ENCODE peak calls at places on chromosomes 7 and 10, in six cellular contexts. One of them, this sample, is unnamed.

GRCh38 chr10:132711618-132712051 is 74.3 kb downstream of the NKX6-2 start:
- DNase-seq in brain microvascular endothelial cell: no peak
- DNase-seq in CD8-positive, alpha-beta memory T cell: no peak
- DNase-seq in NCI-H524: no peak
- DNase-seq in RPMI7951: no peak
- DNase-seq in activated CD4-positive, alpha-beta T cell treated with anti-CD3 and anti-CD28 coated beads, Interleukin-2, amount 50 U/mL, for 1 hour: no peak
- DNase-seq in this sample: no peak

GRCh38 chr7:135620980-135621850 is 41.1 kb upstream of the STMP1 start:
- DNase-seq in brain microvascular endothelial cell: peak; percentile 89
- DNase-seq in RPMI7951: peak; percentile 79
- DNase-seq in CD8-positive, alpha-beta memory T cell: no peak
- DNase-seq in activated CD4-positive, alpha-beta T cell treated with anti-CD3 and anti-CD28 coated beads, Interleukin-2, amount 50 U/mL, for 1 hour: peak; percentile 2
- DNase-seq in NCI-H524: peak; percentile 59
- DNase-seq in this sample: peak; percentile 43

GRCh38 chr10:7186387-7187032 is 224.3 kb downstream of the SFMBT2 start:
- DNase-seq in RPMI7951: no peak
- DNase-seq in brain microvascular endothelial cell: no peak
- DNase-seq in CD8-positive, alpha-beta memory T cell: no peak
- DNase-seq in NCI-H524: no peak
- DNase-seq in activated CD4-positive, alpha-beta T cell treated with anti-CD3 and anti-CD28 coated beads, Interleukin-2, amount 50 U/mL, for 1 hour: no peak
- DNase-seq in this sample: no peak

GRCh38 chr7:98922392-98923107 is 44.2 kb downstream of the TRRAP start:
- DNase-seq in activated CD4-positive, alpha-beta T cell treated with anti-CD3 and anti-CD28 coated beads, Interleukin-2, amount 50 U/mL, for 1 hour: no peak
- DNase-seq in RPMI7951: no peak
- DNase-seq in NCI-H524: no peak
- DNase-seq in CD8-positive, alpha-beta memory T cell: no peak
- DNase-seq in brain microvascular endothelial cell: peak; percentile 57
- DNase-seq in this sample: no peak

GRCh38 chr7:19560111-19560883 is 148.5 kb downstream of the POLR1F start:
- DNase-seq in RPMI7951: peak; percentile 92
- DNase-seq in brain microvascular endothelial cell: peak; percentile 77
- DNase-seq in CD8-positive, alpha-beta memory T cell: no peak
- DNase-seq in NCI-H524: peak; percentile 9
- DNase-seq in activated CD4-positive, alpha-beta T cell treated with anti-CD3 and anti-CD28 coated beads, Interleukin-2, amount 50 U/mL, for 1 hour: no peak
- DNase-seq in this sample: no peak

GRCh38 chr7:80098795-80099194 is 35.8 kb upstream of the GNAI1 start:
- DNase-seq in CD8-positive, alpha-beta memory T cell: no peak
- DNase-seq in RPMI7951: no peak
- DNase-seq in brain microvascular endothelial cell: no peak
- DNase-seq in activated CD4-positive, alpha-beta T cell treated with anti-CD3 and anti-CD28 coated beads, Interleukin-2, amount 50 U/mL, for 1 hour: no peak
- DNase-seq in NCI-H524: no peak
- DNase-seq in this sample: no peak

GRCh38 chr7:154867068-154867467 is 135.9 kb downstream of the PAXIP1 start:
- DNase-seq in brain microvascular endothelial cell: no peak
- DNase-seq in activated CD4-positive, alpha-beta T cell treated with anti-CD3 and anti-CD28 coated beads, Interleukin-2, amount 50 U/mL, for 1 hour: no peak
- DNase-seq in RPMI7951: no peak
- DNase-seq in CD8-positive, alpha-beta memory T cell: no peak
- DNase-seq in NCI-H524: no peak
- DNase-seq in this sample: no peak

GRCh38 chr10:131874991-131875451 is 25.8 kb upstream of the PPP2R2D start:
- DNase-seq in activated CD4-positive, alpha-beta T cell treated with anti-CD3 and anti-CD28 coated beads, Interleukin-2, amount 50 U/mL, for 1 hour: peak; percentile 47
- DNase-seq in CD8-positive, alpha-beta memory T cell: peak; percentile 11
- DNase-seq in RPMI7951: peak; percentile 52
- DNase-seq in NCI-H524: peak; percentile 73
- DNase-seq in brain microvascular endothelial cell: peak; percentile 78
- DNase-seq in this sample: peak; percentile 69

GRCh38 chr10:132929953-132930640 is 12.3 kb downstream of the CFAP46 start:
- DNase-seq in NCI-H524: no peak
- DNase-seq in activated CD4-positive, alpha-beta T cell treated with anti-CD3 and anti-CD28 coated beads, Interleukin-2, amount 50 U/mL, for 1 hour: no peak
- DNase-seq in CD8-positive, alpha-beta memory T cell: no peak
- DNase-seq in brain microvascular endothelial cell: no peak
- DNase-seq in RPMI7951: no peak
- DNase-seq in this sample: no peak

GRCh38 chr7:15326044-15326644 is 235.7 kb downstream of the AGMO start:
- DNase-seq in brain microvascular endothelial cell: peak; percentile 9
- DNase-seq in CD8-positive, alpha-beta memory T cell: no peak
- DNase-seq in NCI-H524: peak; percentile 37
- DNase-seq in RPMI7951: peak; percentile 6
- DNase-seq in activated CD4-positive, alpha-beta T cell treated with anti-CD3 and anti-CD28 coated beads, Interleukin-2, amount 50 U/mL, for 1 hour: no peak
- DNase-seq in this sample: no peak

GRCh38 chr10:97475936-97476594 is 22.2 kb downstream of the MMS19 start:
- DNase-seq in brain microvascular endothelial cell: peak; percentile 40
- DNase-seq in NCI-H524: no peak
- DNase-seq in CD8-positive, alpha-beta memory T cell: no peak
- DNase-seq in activated CD4-positive, alpha-beta T cell treated with anti-CD3 and anti-CD28 coated beads, Interleukin-2, amount 50 U/mL, for 1 hour: no peak
- DNase-seq in RPMI7951: no peak
- DNase-seq in this sample: no peak

GRCh38 chr7:22989646-22990587 is 24.0 kb downstream of the HYCC1 start:
- DNase-seq in RPMI7951: no peak
- DNase-seq in NCI-H524: no peak
- DNase-seq in brain microvascular endothelial cell: no peak
- DNase-seq in activated CD4-positive, alpha-beta T cell treated with anti-CD3 and anti-CD28 coated beads, Interleukin-2, amount 50 U/mL, for 1 hour: no peak
- DNase-seq in CD8-positive, alpha-beta memory T cell: no peak
- DNase-seq in this sample: no peak

GRCh38 chr7:150564045-150564444 is 3.1 kb upstream of the GIMAP4 start:
- DNase-seq in activated CD4-positive, alpha-beta T cell treated with anti-CD3 and anti-CD28 coated beads, Interleukin-2, amount 50 U/mL, for 1 hour: no peak
- DNase-seq in RPMI7951: no peak
- DNase-seq in NCI-H524: no peak
- DNase-seq in brain microvascular endothelial cell: no peak
- DNase-seq in CD8-positive, alpha-beta memory T cell: no peak
- DNase-seq in this sample: no peak

GRCh38 chr7:6205921-6206660 is 66.3 kb downstream of the CYTH3 start:
- DNase-seq in NCI-H524: no peak
- DNase-seq in activated CD4-positive, alpha-beta T cell treated with anti-CD3 and anti-CD28 coated beads, Interleukin-2, amount 50 U/mL, for 1 hour: no peak
- DNase-seq in RPMI7951: no peak
- DNase-seq in CD8-positive, alpha-beta memory T cell: no peak
- DNase-seq in brain microvascular endothelial cell: no peak
- DNase-seq in this sample: no peak

GRCh38 chr10:25175527-25176420 is 973 bp downstream of the GPR158 start:
- DNase-seq in activated CD4-positive, alpha-beta T cell treated with anti-CD3 and anti-CD28 coated beads, Interleukin-2, amount 50 U/mL, for 1 hour: no peak
- DNase-seq in brain microvascular endothelial cell: no peak
- DNase-seq in RPMI7951: no peak
- DNase-seq in CD8-positive, alpha-beta memory T cell: no peak
- DNase-seq in NCI-H524: peak; percentile 50
- DNase-seq in this sample: no peak

GRCh38 chr10:126387041-126387908 is 1.0 kb downstream of the ADAM12 start:
- DNase-seq in activated CD4-positive, alpha-beta T cell treated with anti-CD3 and anti-CD28 coated beads, Interleukin-2, amount 50 U/mL, for 1 hour: peak; percentile 39
- DNase-seq in brain microvascular endothelial cell: peak; percentile 83
- DNase-seq in CD8-positive, alpha-beta memory T cell: peak; percentile 44
- DNase-seq in NCI-H524: peak; percentile 24
- DNase-seq in RPMI7951: peak; percentile 64
- DNase-seq in this sample: no peak